ENCODE peak calls at places on chromosomes 4 and X, in ten cellular contexts. I is ELF-1; W is stimulated activated CD8-positive, alpha-beta memory T cell treated with anti-CD3 and anti-CD28 coated beads, Interleukin-12 subunit alpha, Interleukin-12 subunit beta, amount 100 ng/mL, for 4 hours; D is HTR-8/SVneo; E is EH; J is effector CD4-positive, alpha-beta T cell; M is posterior cingulate gyrus; X is cardiac muscle cell; Y is T-helper 2 cell; C is sciatic nerve. F is an unnamed sample.

GRCh38 chr4:109945056-109945455 is 32.4 kb downstream of the EGF start:
- DNase-seq in X (no peak), Y (no peak), I (no peak), J (no peak), M (no peak), C (no peak), E (no peak), D (no peak), W (peak), F (no peak)

GRCh38 chr4:127586922-127587571 is 45.7 kb upstream of the INTU start:
- DNase-seq in I (peak), D (peak), J (no peak), M (no peak), X (peak), Y (peak), E (peak), W (no peak), C (no peak), F (no peak)

GRCh38 chr4:81137446-81137845 is 77.6 kb downstream of the PRKG2 start:
- DNase-seq in D (no peak), J (no peak), I (no peak), Y (no peak), W (no peak), M (no peak), C (no peak), E (peak), X (peak), F (no peak)

GRCh38 chrX:102892103-102892502 is 45.0 kb upstream of the RAB40AL start:
- DNase-seq in D (no peak), J (no peak), X (no peak), E (no peak), I (no peak), M (no peak), Y (no peak), W (no peak), C (no peak), F (no peak)

GRCh38 chr4:7066493-7066892 is 1.4 kb downstream of the GRPEL1 start:
- DNase-seq in X (no peak), C (peak), D (no peak), Y (no peak), W (no peak), M (no peak), I (no peak), J (no peak), E (no peak), F (no peak)

GRCh38 chrX:69238153-69238959 is 73.1 kb upstream of the PJA1 start:
- DNase-seq in Y (no peak), C (no peak), W (no peak), X (no peak), M (peak), I (no peak), E (peak), J (no peak), D (no peak), F (no peak)

GRCh38 chr4:54800831-54801530 is 143.2 kb downstream of the KIT start:
- DNase-seq in J (no peak), X (no peak), I (no peak), M (no peak), Y (peak), D (no peak), W (no peak), C (no peak), E (peak), F (no peak)

GRCh38 chrX:47030339-47030738 is 47.9 kb upstream of the RGN start:
- DNase-seq in Y (peak), J (peak), X (peak), C (no peak), W (no peak), M (no peak), I (no peak), D (peak), E (peak), F (no peak)

GRCh38 chr4:108135549-108136209 is 33.1 kb downstream of the LEF1 start:
- DNase-seq in E (no peak), J (no peak), X (no peak), M (no peak), Y (no peak), D (no peak), W (no peak), I (peak), C (no peak), F (no peak)

GRCh38 chr4:156101571-156101970 is 147.9 kb upstream of the CTSO start:
- DNase-seq in I (no peak), X (no peak), E (no peak), C (no peak), D (no peak), Y (no peak), M (no peak), J (no peak), W (no peak), F (no peak)

GRCh38 chr4:19850909-19851308 is 400.8 kb upstream of the SLIT2 start:
- DNase-seq in C (no peak), W (no peak), X (peak), I (no peak), J (no peak), M (no peak), Y (no peak), D (peak), E (peak), F (no peak)

F was measured in posterior vena cava.